ENCODE peak calls at places on chromosomes 3 and 15, in five cellular contexts. U, B, G, Q and F are unnamed samples.

GRCh38 chr3:193903976-193904375 is 232.0 kb upstream of the HES1 start:
- DNase-seq in U (no peak), B (no peak), G (no peak), Q (no peak), F (no peak)

GRCh38 chr3:32819581-32820348 is 2.0 kb downstream of the TRIM71 start:
- DNase-seq in U (no peak), B (no peak), G (no peak), Q (no peak), F (no peak)

GRCh38 chr3:60779637-60780036 is 471.6 kb downstream of the FHIT start:
- DNase-seq in U (no peak), B (no peak), G (no peak), Q (no peak), F (no peak)

GRCh38 chr3:105772635-105773034 is 96.2 kb downstream of the CBLB start:
- DNase-seq in U (no peak), B (no peak), G (no peak), Q (no peak), F (no peak)

GRCh38 chr3:7271631-7272030 is 410.7 kb downstream of the GRM7 start:
- DNase-seq in U (no peak), B (no peak), G (no peak), Q (no peak), F (no peak)

GRCh38 chr15:53808058-53808703 is 48.7 kb upstream of the WDR72 start:
- DNase-seq in U (no peak), B (no peak), G (no peak), Q (no peak), F (no peak)

GRCh38 chr3:61872077-61872706 is 310.8 kb downstream of the PTPRG start:
- DNase-seq in U (no peak), B (no peak), G (no peak), Q (no peak), F (no peak)

GRCh38 chr3:125057186-125057850 is 1.5 kb upstream of the HEG1 start:
- DNase-seq in U (no peak), B (no peak), G (no peak), Q (peak), F (no peak)

GRCh38 chr15:65054333-65055200 is 9.4 kb downstream of the SLC51B start:
- DNase-seq in U (peak), B (peak), G (peak), Q (peak), F (peak)

GRCh38 chr15:85312486-85312885 is 67.9 kb upstream of the AKAP13 start:
- DNase-seq in U (no peak), B (no peak), G (no peak), Q (peak), F (no peak)

GRCh38 chr3:133506215-133506901 is 67.1 kb upstream of the CDV3 start:
- DNase-seq in U (no peak), B (no peak), G (no peak), Q (no peak), F (no peak)

GRCh38 chr3:100873624-100874023 is 119.6 kb downstream of the ABI3BP start:
- DNase-seq in U (no peak), B (no peak), G (no peak), Q (no peak), F (no peak)

GRCh38 chr3:13492976-13493866 is 13.1 kb downstream of the HDAC11 start:
- DNase-seq in U (no peak), B (no peak), G (no peak), Q (no peak), F (no peak)

GRCh38 chr15:33211409-33211808 is 16.9 kb upstream of the FMN1 start:
- DNase-seq in U (peak), B (no peak), G (peak), Q (no peak), F (no peak)

GRCh38 chr3:61409638-61410037 is 151.7 kb upstream of the PTPRG start:
- DNase-seq in U (no peak), B (no peak), G (no peak), Q (no peak), F (no peak)

GRCh38 chr3:187651282-187651681 is 18.9 kb downstream of the SST start:
- DNase-seq in U (no peak), B (no peak), G (no peak), Q (no peak), F (no peak)

GRCh38 chr3:148221303-148221702 is 476.4 kb upstream of the AGTR1 start:
- DNase-seq in U (no peak), B (no peak), G (no peak), Q (no peak), F (no peak)

GRCh38 chr3:15099364-15100098 is 583 bp upstream of the RBSN start:
- DNase-seq in U (no peak), B (no peak), G (no peak), Q (no peak), F (no peak)

GRCh38 chr15:91263632-91264477 is 163.8 kb downstream of the SV2B start:
- DNase-seq in U (peak), B (no peak), G (peak), Q (peak), F (peak)

GRCh38 chr3:149967067-149967685 is 3.5 kb downstream of the PFN2 start:
- DNase-seq in U (no peak), B (peak), G (no peak), Q (peak), F (no peak)

GRCh38 chr3:149969945-149970715 is 565 bp downstream of the PFN2 start:
- DNase-seq in U (peak), B (peak), G (peak), Q (peak), F (peak)

GRCh38 chr3:149970716-149971402 is at the start of gene PFN2:
- DNase-seq in U (peak), B (peak), G (peak), Q (peak), F (peak)

GRCh38 chr3:149968216-149968615 is 2.5 kb downstream of the PFN2 start:
- DNase-seq in U (no peak), B (no peak), G (no peak), Q (peak), F (no peak)

GRCh38 chr3:149969110-149969944 is 1.4 kb downstream of the PFN2 start:
- DNase-seq in U (peak), B (peak), G (peak), Q (peak), F (peak)
- TF ChIP-seq CTCF in U (no peak), B (peak), G (peak), Q (peak), F (no peak)

GRCh38 chr3:122324871-122325323 is at the start of gene CSTA:
- DNase-seq in U (no peak), B (no peak), G (no peak), Q (no peak), F (peak)
- TF ChIP-seq POLR2A in U (no peak), B (peak), G (no peak), Q (no peak), F (no peak)

GRCh38 chr15:48974865-48975264 is 11.1 kb upstream of the SHC4 start:
- DNase-seq in U (no peak), B (peak), G (no peak), Q (no peak), F (no peak)
- TF ChIP-seq CTCF in U (no peak), B (no peak), G (no peak), Q (no peak), F (no peak)

GRCh38 chr3:172153335-172153861 is 114.0 kb downstream of the FNDC3B start:
- DNase-seq in U (peak), B (peak), G (peak), Q (peak), F (peak)
- TF ChIP-seq POLR2A in U (peak), B (no peak), G (no peak), Q (peak), F (peak)

DNA sequence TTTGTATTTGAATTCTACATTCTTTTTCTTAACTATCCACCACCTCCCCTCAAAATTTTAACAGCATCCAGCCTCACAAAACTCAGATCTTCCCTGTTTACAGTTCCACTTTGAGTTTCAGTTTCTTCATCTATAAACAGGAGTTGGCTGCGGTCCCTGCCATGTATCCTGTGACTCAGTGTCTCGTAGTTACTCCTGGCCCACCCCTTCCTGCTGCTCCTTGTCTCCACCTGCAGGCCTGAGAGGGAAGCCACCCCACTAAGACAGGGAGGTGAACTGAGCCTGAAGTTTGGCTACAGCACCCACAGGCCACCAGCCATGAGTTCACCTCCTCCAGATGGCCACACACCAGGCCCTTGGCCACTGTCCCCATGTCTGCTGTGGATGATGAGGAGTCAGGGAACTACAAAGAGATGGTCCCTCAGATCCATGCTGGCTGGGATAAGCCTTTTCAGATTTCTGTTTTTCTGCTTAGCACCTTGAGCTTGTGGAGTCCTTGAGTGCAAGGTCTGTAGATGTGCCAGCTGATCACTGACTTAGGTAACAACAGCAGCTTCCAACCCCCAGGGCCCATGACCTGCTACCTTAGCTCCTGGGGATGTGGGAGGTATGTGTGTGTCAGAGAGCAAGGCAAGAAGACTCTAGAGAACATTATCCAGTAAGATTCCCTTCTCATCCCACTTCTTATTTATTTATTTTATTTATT is 37.5 kb downstream of the CD86 start:
- DNase-seq in U (peak), B (peak), G (peak), Q (peak), F (peak)
- TF ChIP-seq CTCF in U (peak), B (peak), G (no peak), Q (peak), F (no peak)